ENCODE peak calls at places on chromosomes 6 and 20, in four cellular contexts. One of them, this sample, is unnamed.

GRCh38 chr20:31515072-31515774 is 981 bp downstream of the HM13 start:
- DNase-seq in heart right ventricle: no peak
- DNase-seq in choroid plexus epithelial cell: no peak
- DNase-seq in stimulated activated CD4-positive, alpha-beta T cell treated with anti-CD3 and anti-CD28 coated beads, Interleukin-2, amount 100 ng/mL, for 24 hours: no peak
- DNase-seq in this sample: no peak

GRCh38 chr6:35427851-35428321 is 24.3 kb upstream of the FANCE start:
- DNase-seq in heart right ventricle: no peak
- DNase-seq in choroid plexus epithelial cell: peak
- DNase-seq in stimulated activated CD4-positive, alpha-beta T cell treated with anti-CD3 and anti-CD28 coated beads, Interleukin-2, amount 100 ng/mL, for 24 hours: no peak
- DNase-seq in this sample: no peak

GRCh38 chr6:167341038-167341613 is 16.2 kb downstream of the TTLL2 start:
- DNase-seq in heart right ventricle: no peak
- DNase-seq in choroid plexus epithelial cell: no peak
- DNase-seq in stimulated activated CD4-positive, alpha-beta T cell treated with anti-CD3 and anti-CD28 coated beads, Interleukin-2, amount 100 ng/mL, for 24 hours: no peak
- DNase-seq in this sample: no peak

GRCh38 chr6:139743629-139744028 is 369.2 kb upstream of the CITED2 start:
- DNase-seq in heart right ventricle: no peak
- DNase-seq in choroid plexus epithelial cell: peak
- DNase-seq in stimulated activated CD4-positive, alpha-beta T cell treated with anti-CD3 and anti-CD28 coated beads, Interleukin-2, amount 100 ng/mL, for 24 hours: no peak
- DNase-seq in this sample: no peak

GRCh38 chr20:17295151-17295726 is 68.4 kb downstream of the PCSK2 start:
- DNase-seq in heart right ventricle: no peak
- DNase-seq in choroid plexus epithelial cell: no peak
- DNase-seq in stimulated activated CD4-positive, alpha-beta T cell treated with anti-CD3 and anti-CD28 coated beads, Interleukin-2, amount 100 ng/mL, for 24 hours: no peak
- DNase-seq in this sample: no peak

GRCh38 chr20:48827880-48828733 is at the start of gene PREX1:
- DNase-seq in heart right ventricle: peak
- DNase-seq in choroid plexus epithelial cell: peak
- DNase-seq in stimulated activated CD4-positive, alpha-beta T cell treated with anti-CD3 and anti-CD28 coated beads, Interleukin-2, amount 100 ng/mL, for 24 hours: peak
- DNase-seq in this sample: peak

GRCh38 chr6:160881409-160881808 is 110.2 kb upstream of the MAP3K4 start:
- DNase-seq in heart right ventricle: no peak
- DNase-seq in choroid plexus epithelial cell: no peak
- DNase-seq in stimulated activated CD4-positive, alpha-beta T cell treated with anti-CD3 and anti-CD28 coated beads, Interleukin-2, amount 100 ng/mL, for 24 hours: no peak
- DNase-seq in this sample: no peak

GRCh38 chr6:11210386-11211138 is 21.9 kb downstream of the NEDD9 start:
- DNase-seq in heart right ventricle: no peak
- DNase-seq in choroid plexus epithelial cell: no peak
- DNase-seq in stimulated activated CD4-positive, alpha-beta T cell treated with anti-CD3 and anti-CD28 coated beads, Interleukin-2, amount 100 ng/mL, for 24 hours: no peak
- DNase-seq in this sample: no peak

GRCh38 chr6:90701146-90701781 is 114.4 kb upstream of the MAP3K7 start:
- DNase-seq in heart right ventricle: no peak
- DNase-seq in choroid plexus epithelial cell: peak
- DNase-seq in stimulated activated CD4-positive, alpha-beta T cell treated with anti-CD3 and anti-CD28 coated beads, Interleukin-2, amount 100 ng/mL, for 24 hours: no peak
- DNase-seq in this sample: no peak

GRCh38 chr6:10312445-10312844 is 102.4 kb downstream of the TFAP2A start:
- DNase-seq in heart right ventricle: no peak
- DNase-seq in choroid plexus epithelial cell: no peak
- DNase-seq in stimulated activated CD4-positive, alpha-beta T cell treated with anti-CD3 and anti-CD28 coated beads, Interleukin-2, amount 100 ng/mL, for 24 hours: no peak
- DNase-seq in this sample: no peak

GRCh38 chr20:22403860-22404608 is 180.3 kb downstream of the FOXA2 start:
- DNase-seq in heart right ventricle: no peak
- DNase-seq in choroid plexus epithelial cell: peak
- DNase-seq in stimulated activated CD4-positive, alpha-beta T cell treated with anti-CD3 and anti-CD28 coated beads, Interleukin-2, amount 100 ng/mL, for 24 hours: no peak
- DNase-seq in this sample: peak

GRCh38 chr6:67141012-67141411 is 1434.0 kb upstream of the EYS start:
- DNase-seq in heart right ventricle: no peak
- DNase-seq in choroid plexus epithelial cell: no peak
- DNase-seq in stimulated activated CD4-positive, alpha-beta T cell treated with anti-CD3 and anti-CD28 coated beads, Interleukin-2, amount 100 ng/mL, for 24 hours: no peak
- DNase-seq in this sample: no peak

GRCh38 chr6:151647871-151648639 is 154.2 kb downstream of the CCDC170 start:
- DNase-seq in heart right ventricle: no peak
- DNase-seq in choroid plexus epithelial cell: peak
- DNase-seq in stimulated activated CD4-positive, alpha-beta T cell treated with anti-CD3 and anti-CD28 coated beads, Interleukin-2, amount 100 ng/mL, for 24 hours: peak
- DNase-seq in this sample: no peak

GRCh38 chr6:11769244-11769643 is 9.4 kb downstream of the ADTRP start:
- DNase-seq in heart right ventricle: no peak
- DNase-seq in choroid plexus epithelial cell: no peak
- DNase-seq in stimulated activated CD4-positive, alpha-beta T cell treated with anti-CD3 and anti-CD28 coated beads, Interleukin-2, amount 100 ng/mL, for 24 hours: no peak
- DNase-seq in this sample: no peak

GRCh38 chr6:7249946-7250643 is 62.9 kb downstream of the SSR1 start:
- DNase-seq in heart right ventricle: no peak
- DNase-seq in choroid plexus epithelial cell: no peak
- DNase-seq in stimulated activated CD4-positive, alpha-beta T cell treated with anti-CD3 and anti-CD28 coated beads, Interleukin-2, amount 100 ng/mL, for 24 hours: no peak
- DNase-seq in this sample: no peak

GRCh38 chr6:134003542-134003951 is 48.9 kb downstream of the SLC2A12 start:
- DNase-seq in heart right ventricle: no peak
- DNase-seq in choroid plexus epithelial cell: peak
- DNase-seq in stimulated activated CD4-positive, alpha-beta T cell treated with anti-CD3 and anti-CD28 coated beads, Interleukin-2, amount 100 ng/mL, for 24 hours: no peak
- DNase-seq in this sample: no peak

GRCh38 chr6:134195164-134195906 is 122.6 kb downstream of the SGK1 start:
- DNase-seq in heart right ventricle: no peak
- DNase-seq in choroid plexus epithelial cell: peak
- DNase-seq in stimulated activated CD4-positive, alpha-beta T cell treated with anti-CD3 and anti-CD28 coated beads, Interleukin-2, amount 100 ng/mL, for 24 hours: no peak
- DNase-seq in this sample: no peak

GRCh38 chr6:84979541-84979940 is 215.1 kb upstream of the TBX18 start:
- DNase-seq in heart right ventricle: no peak
- DNase-seq in choroid plexus epithelial cell: peak
- DNase-seq in stimulated activated CD4-positive, alpha-beta T cell treated with anti-CD3 and anti-CD28 coated beads, Interleukin-2, amount 100 ng/mL, for 24 hours: no peak
- DNase-seq in this sample: no peak

GRCh38 chr6:120129228-120129627 is 779.7 kb upstream of the MAN1A1 start:
- DNase-seq in heart right ventricle: no peak
- DNase-seq in choroid plexus epithelial cell: no peak
- DNase-seq in stimulated activated CD4-positive, alpha-beta T cell treated with anti-CD3 and anti-CD28 coated beads, Interleukin-2, amount 100 ng/mL, for 24 hours: no peak
- DNase-seq in this sample: no peak

GRCh38 chr6:107264357-107264831 is 149.1 kb upstream of the BEND3 start:
- DNase-seq in heart right ventricle: no peak
- DNase-seq in choroid plexus epithelial cell: peak
- DNase-seq in stimulated activated CD4-positive, alpha-beta T cell treated with anti-CD3 and anti-CD28 coated beads, Interleukin-2, amount 100 ng/mL, for 24 hours: no peak
- DNase-seq in this sample: no peak

GRCh38 chr6:151005126-151005525 is 139.6 kb downstream of the MTHFD1L start:
- DNase-seq in heart right ventricle: no peak
- DNase-seq in choroid plexus epithelial cell: peak
- DNase-seq in stimulated activated CD4-positive, alpha-beta T cell treated with anti-CD3 and anti-CD28 coated beads, Interleukin-2, amount 100 ng/mL, for 24 hours: no peak
- DNase-seq in this sample: no peak

GRCh38 chr20:25272223-25273000 is 24.5 kb downstream of the PYGB start:
- DNase-seq in heart right ventricle: no peak
- DNase-seq in choroid plexus epithelial cell: peak
- DNase-seq in stimulated activated CD4-positive, alpha-beta T cell treated with anti-CD3 and anti-CD28 coated beads, Interleukin-2, amount 100 ng/mL, for 24 hours: no peak
- DNase-seq in this sample: no peak

GRCh38 chr6:39078695-39079094 is 30.1 kb downstream of the GLP1R start:
- DNase-seq in heart right ventricle: no peak
- DNase-seq in choroid plexus epithelial cell: no peak
- DNase-seq in stimulated activated CD4-positive, alpha-beta T cell treated with anti-CD3 and anti-CD28 coated beads, Interleukin-2, amount 100 ng/mL, for 24 hours: no peak
- DNase-seq in this sample: no peak

GRCh38 chr6:56693246-56693607 is 50.5 kb upstream of the DST start:
- DNase-seq in heart right ventricle: peak
- DNase-seq in choroid plexus epithelial cell: peak
- DNase-seq in stimulated activated CD4-positive, alpha-beta T cell treated with anti-CD3 and anti-CD28 coated beads, Interleukin-2, amount 100 ng/mL, for 24 hours: no peak
- DNase-seq in this sample: peak

GRCh38 chr6:161249327-161249726 is 24.5 kb downstream of the AGPAT4 start:
- DNase-seq in heart right ventricle: no peak
- DNase-seq in choroid plexus epithelial cell: no peak
- DNase-seq in stimulated activated CD4-positive, alpha-beta T cell treated with anti-CD3 and anti-CD28 coated beads, Interleukin-2, amount 100 ng/mL, for 24 hours: no peak
- DNase-seq in this sample: no peak

GRCh38 chr6:135451617-135452190 is 45.8 kb downstream of the AHI1 start:
- DNase-seq in heart right ventricle: no peak
- DNase-seq in choroid plexus epithelial cell: peak
- DNase-seq in stimulated activated CD4-positive, alpha-beta T cell treated with anti-CD3 and anti-CD28 coated beads, Interleukin-2, amount 100 ng/mL, for 24 hours: no peak
- DNase-seq in this sample: no peak

GRCh38 chr6:97437087-97437486 is 154.1 kb upstream of the MMS22L start:
- DNase-seq in heart right ventricle: no peak
- DNase-seq in choroid plexus epithelial cell: peak
- DNase-seq in stimulated activated CD4-positive, alpha-beta T cell treated with anti-CD3 and anti-CD28 coated beads, Interleukin-2, amount 100 ng/mL, for 24 hours: no peak
- DNase-seq in this sample: no peak

GRCh38 chr6:5529733-5530132 is 268.4 kb downstream of the FARS2 start:
- DNase-seq in heart right ventricle: no peak
- DNase-seq in choroid plexus epithelial cell: peak
- DNase-seq in stimulated activated CD4-positive, alpha-beta T cell treated with anti-CD3 and anti-CD28 coated beads, Interleukin-2, amount 100 ng/mL, for 24 hours: no peak
- DNase-seq in this sample: no peak

GRCh38 chr20:46520976-46521579 is 7.7 kb upstream of the ZNF334 start:
- DNase-seq in heart right ventricle: no peak
- DNase-seq in choroid plexus epithelial cell: peak
- DNase-seq in stimulated activated CD4-positive, alpha-beta T cell treated with anti-CD3 and anti-CD28 coated beads, Interleukin-2, amount 100 ng/mL, for 24 hours: peak
- DNase-seq in this sample: peak

GRCh38 chr6:88641178-88641903 is 322.1 kb downstream of the RNGTT start:
- DNase-seq in heart right ventricle: no peak
- DNase-seq in choroid plexus epithelial cell: no peak
- DNase-seq in stimulated activated CD4-positive, alpha-beta T cell treated with anti-CD3 and anti-CD28 coated beads, Interleukin-2, amount 100 ng/mL, for 24 hours: no peak
- DNase-seq in this sample: no peak

GRCh38 chr20:2449386-2449785 is 21.2 kb downstream of the SNRPB start:
- DNase-seq in heart right ventricle: no peak
- DNase-seq in choroid plexus epithelial cell: no peak
- DNase-seq in stimulated activated CD4-positive, alpha-beta T cell treated with anti-CD3 and anti-CD28 coated beads, Interleukin-2, amount 100 ng/mL, for 24 hours: no peak
- DNase-seq in this sample: no peak

GRCh38 chr6:42100029-42100901 is 42.2 kb downstream of the C6orf132 start:
- DNase-seq in heart right ventricle: no peak
- DNase-seq in choroid plexus epithelial cell: peak
- DNase-seq in stimulated activated CD4-positive, alpha-beta T cell treated with anti-CD3 and anti-CD28 coated beads, Interleukin-2, amount 100 ng/mL, for 24 hours: peak
- DNase-seq in this sample: no peak

GRCh38 chr6:71181565-71181964 is 107.0 kb upstream of the OGFRL1 start:
- DNase-seq in heart right ventricle: no peak
- DNase-seq in choroid plexus epithelial cell: peak
- DNase-seq in stimulated activated CD4-positive, alpha-beta T cell treated with anti-CD3 and anti-CD28 coated beads, Interleukin-2, amount 100 ng/mL, for 24 hours: no peak
- DNase-seq in this sample: no peak

GRCh38 chr6:119350202-119351004 is 842 bp upstream of the MAN1A1 start:
- DNase-seq in heart right ventricle: no peak
- DNase-seq in choroid plexus epithelial cell: peak
- DNase-seq in stimulated activated CD4-positive, alpha-beta T cell treated with anti-CD3 and anti-CD28 coated beads, Interleukin-2, amount 100 ng/mL, for 24 hours: peak
- DNase-seq in this sample: peak

GRCh38 chr20:10369723-10370090 is 64.3 kb downstream of the MKKS start:
- DNase-seq in heart right ventricle: no peak
- DNase-seq in choroid plexus epithelial cell: peak
- DNase-seq in stimulated activated CD4-positive, alpha-beta T cell treated with anti-CD3 and anti-CD28 coated beads, Interleukin-2, amount 100 ng/mL, for 24 hours: no peak
- DNase-seq in this sample: no peak

GRCh38 chr6:74871757-74872156 is 334.1 kb downstream of the COL12A1 start:
- DNase-seq in heart right ventricle: no peak
- DNase-seq in choroid plexus epithelial cell: peak
- DNase-seq in stimulated activated CD4-positive, alpha-beta T cell treated with anti-CD3 and anti-CD28 coated beads, Interleukin-2, amount 100 ng/mL, for 24 hours: no peak
- DNase-seq in this sample: no peak

GRCh38 chr6:134436281-134436815 is 118.4 kb upstream of the SGK1 start:
- DNase-seq in heart right ventricle: no peak
- DNase-seq in choroid plexus epithelial cell: peak
- DNase-seq in stimulated activated CD4-positive, alpha-beta T cell treated with anti-CD3 and anti-CD28 coated beads, Interleukin-2, amount 100 ng/mL, for 24 hours: peak
- DNase-seq in this sample: peak

This sample was measured in lung.